ENCODE peak calls at places on chromosomes 12 and 14, in ten cellular contexts. L, Y, K, I, M, Z, H, O, Q and E are unnamed samples.

GRCh38 chr14:75566752-75567151 is 11.7 kb upstream of the FLVCR2 start:
- DNase-seq in O (no peak), I (no peak), K (no peak), Y (no peak), Q (no peak), Z (no peak), M (no peak), H (no peak), L (no peak), E (no peak)

GRCh38 chr12:13744566-13744965 is 236.8 kb downstream of the GRIN2B start:
- DNase-seq in Z (no peak), Q (no peak), H (no peak), L (no peak), M (no peak), O (no peak), Y (no peak), I (no peak), K (no peak), E (no peak)

GRCh38 chr12:120367924-120368788 is 808 bp downstream of the MSI1 start:
- DNase-seq in O (no peak), M (no peak), L (no peak), H (no peak), I (no peak), Y (no peak), Z (peak), Q (no peak), K (peak), E (no peak)

GRCh38 chr12:3145036-3145435 is 67.9 kb downstream of the TSPAN9 start:
- DNase-seq in O (no peak), K (no peak), Z (no peak), H (no peak), M (no peak), I (no peak), L (no peak), Q (no peak), Y (no peak), E (no peak)

GRCh38 chr14:102530828-102531478 is 21.4 kb upstream of the ANKRD9 start:
- DNase-seq in Q (no peak), H (no peak), Z (no peak), I (no peak), O (no peak), Y (no peak), K (no peak), M (peak), L (no peak), E (no peak)

GRCh38 chr14:100612879-100613455 is 25.8 kb upstream of the BEGAIN start:
- DNase-seq in I (no peak), K (no peak), M (no peak), Z (no peak), Q (no peak), H (no peak), Y (no peak), O (no peak), L (no peak), E (no peak)

GRCh38 chr12:53696285-53696654 is 20.4 kb upstream of the ATP5MC2 start:
- DNase-seq in Z (no peak), K (peak), Y (peak), L (peak), M (peak), Q (peak), H (peak), O (no peak), I (no peak), E (peak)

GRCh38 chr14:22646570-22647254 is 2.6 kb upstream of the OR6J1 start:
- DNase-seq in M (no peak), I (no peak), Z (no peak), O (no peak), L (peak), K (peak), Y (peak), Q (peak), H (no peak), E (no peak)

GRCh38 chr14:54788701-54789100 is 113.9 kb downstream of the GCH1 start:
- DNase-seq in I (no peak), Q (no peak), K (no peak), H (no peak), L (no peak), O (no peak), Y (no peak), M (no peak), Z (no peak), E (no peak)

GRCh38 chr12:53652366-53652765 is 23.5 kb downstream of the ATP5MC2 start:
- DNase-seq in H (no peak), M (no peak), I (no peak), Q (peak), L (peak), O (no peak), Z (no peak), Y (peak), K (no peak), E (no peak)

GRCh38 chr14:89921896-89922548 is 32.5 kb downstream of the EFCAB11 start:
- DNase-seq in Y (peak), M (no peak), O (no peak), H (no peak), L (peak), Z (no peak), K (peak), Q (peak), I (no peak), E (no peak)

GRCh38 chr14:57835751-57836150 is 30.1 kb downstream of the SLC35F4 start:
- DNase-seq in Q (peak), I (no peak), M (no peak), H (no peak), Y (no peak), O (no peak), K (no peak), L (no peak), Z (no peak), E (no peak)

GRCh38 chr12:64145226-64145625 is 76.9 kb downstream of the KICS2 start:
- DNase-seq in H (no peak), I (no peak), Q (no peak), Z (no peak), M (no peak), O (no peak), K (no peak), L (no peak), Y (no peak), E (no peak)

GRCh38 chr14:48970995-48971394 is 615.2 kb downstream of the RPS29 start:
- DNase-seq in M (no peak), Y (no peak), Q (peak), K (no peak), I (no peak), H (no peak), Z (no peak), O (no peak), L (no peak), E (no peak)

GRCh38 chr12:100185361-100185894 is 15.2 kb upstream of the ACTR6 start:
- DNase-seq in I (no peak), O (no peak), Q (no peak), L (no peak), M (peak), Z (peak), K (no peak), Y (no peak), H (no peak), E (no peak)

GRCh38 chr12:116739381-116739887 is 1.3 kb downstream of the RNFT2 start:
- DNase-seq in I (no peak), O (no peak), Y (no peak), Z (no peak), L (no peak), Q (no peak), H (no peak), M (no peak), K (no peak), E (no peak)

GRCh38 chr14:65414961-65415589 is 2.5 kb downstream of the FUT8 start:
- DNase-seq in H (no peak), Q (peak), L (peak), Z (peak), K (peak), Y (peak), O (no peak), M (peak), I (no peak), E (peak)

GRCh38 chr12:122395319-122395718 is 27.1 kb downstream of the CLIP1 start:
- DNase-seq in M (no peak), K (peak), Q (peak), O (no peak), Z (no peak), H (no peak), Y (peak), I (no peak), L (peak), E (no peak)

GRCh38 chr12:52266514-52266913 is 7.9 kb upstream of the KRT86 start:
- DNase-seq in Q (no peak), Z (no peak), Y (no peak), M (no peak), O (no peak), H (no peak), K (no peak), L (no peak), I (no peak), E (no peak)

GRCh38 chr14:103217538-103217937 is 94.3 kb downstream of the TNFAIP2 start:
- DNase-seq in Z (no peak), O (no peak), Q (no peak), M (no peak), I (no peak), L (no peak), K (no peak), Y (no peak), H (no peak), E (no peak)

GRCh38 chr12:12562016-12562483 is 613 bp downstream of the DUSP16 start:
- DNase-seq in Z (peak), M (peak), L (peak), H (no peak), Q (peak), K (no peak), I (peak), O (peak), Y (no peak), E (peak)

GRCh38 chr12:131636266-131636665 is 74.6 kb upstream of the SFSWAP start:
- DNase-seq in L (no peak), M (no peak), H (no peak), O (no peak), Q (no peak), I (no peak), K (no peak), Y (no peak), Z (no peak), E (no peak)

GRCh38 chr12:129049917-129050316 is 196.6 kb downstream of the GLT1D1 start:
- DNase-seq in I (no peak), Y (no peak), Z (no peak), O (no peak), H (no peak), K (no peak), L (peak), M (peak), Q (no peak), E (no peak)

GRCh38 chr12:52506858-52507715 is 13.1 kb downstream of the KRT5 start:
- DNase-seq in K (peak), Q (peak), I (no peak), Z (no peak), H (no peak), M (peak), Y (peak), L (peak), O (no peak), E (no peak)

GRCh38 chr12:4121506-4122020 is 152.0 kb upstream of the CCND2 start:
- DNase-seq in H (no peak), Y (no peak), Q (no peak), Z (no peak), L (no peak), O (no peak), M (no peak), I (no peak), K (no peak), E (no peak)

GRCh38 chr12:53380797-53381738 is 1.1 kb downstream of the SP1 start:
- DNase-seq in Q (peak), Z (peak), O (no peak), I (peak), K (peak), M (no peak), Y (peak), H (no peak), L (peak), E (no peak)

GRCh38 chr12:46921048-46921753 is 95.4 kb upstream of the SLC38A4 start:
- DNase-seq in Z (no peak), H (no peak), L (peak), Q (peak), M (no peak), I (no peak), Y (peak), K (peak), O (no peak), E (no peak)

GRCh38 chr14:63266106-63266505 is 52.6 kb downstream of the GPHB5 start:
- DNase-seq in M (no peak), H (no peak), I (no peak), O (no peak), Q (no peak), Y (no peak), Z (no peak), K (no peak), L (peak), E (no peak)

GRCh38 chr12:45349911-45350310 is 134.0 kb downstream of the ANO6 start:
- DNase-seq in K (peak), M (no peak), O (no peak), Y (no peak), H (no peak), Q (peak), L (peak), I (no peak), Z (no peak), E (no peak)

GRCh38 chr12:65123435-65124063 is 2.4 kb upstream of the WIF1 start:
- DNase-seq in H (no peak), I (no peak), Y (peak), Q (peak), K (peak), M (peak), L (peak), O (peak), Z (peak), E (peak)

DNA sequence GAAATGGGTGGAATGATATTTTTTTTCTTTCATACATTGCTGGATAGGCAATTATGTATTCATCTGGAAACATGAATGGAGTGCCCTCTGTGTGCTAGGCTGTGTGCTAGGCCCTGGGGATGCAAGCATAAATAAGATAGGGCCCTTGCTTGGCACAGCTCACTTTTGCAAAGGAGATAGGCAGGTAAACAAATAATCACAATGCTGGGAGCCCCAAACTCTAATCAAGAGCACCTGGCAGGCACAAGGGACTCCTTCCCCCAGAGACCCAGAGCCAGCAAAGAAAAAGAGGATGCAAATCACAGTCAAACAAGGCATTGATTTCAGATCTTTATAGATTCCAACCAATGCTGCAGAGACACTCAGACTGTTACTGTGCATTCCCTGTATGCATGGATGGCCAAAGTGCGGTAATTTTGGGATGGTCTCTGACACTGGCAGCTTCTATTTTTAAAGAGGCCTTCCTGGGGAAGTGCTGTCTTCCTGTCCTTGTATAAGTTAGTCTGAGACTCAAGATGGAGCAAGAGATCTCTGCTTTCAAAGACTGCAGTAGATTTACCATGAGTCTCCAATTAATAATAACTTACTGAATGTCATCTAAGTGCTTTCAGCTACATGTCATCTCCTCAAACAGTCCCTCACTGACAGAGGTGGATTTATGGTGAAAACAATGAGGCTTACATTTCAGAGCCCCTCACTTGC is 45.1 kb upstream of the CPM start:
- DNase-seq in L (no peak), M (no peak), H (no peak), Z (no peak), Y (no peak), K (no peak), Q (peak), O (no peak), I (no peak), E (no peak)
- TF ChIP-seq CTCF in L (no peak), M (no peak), H (no peak), Z (no peak), Y (no peak), K (no peak), Q (no peak), O (no peak), I (no peak), E (no peak)

GRCh38 chr14:35534130-35534883 is at the start of gene INSM2:
- DNase-seq in H (no peak), M (peak), Y (no peak), Z (peak), O (no peak), I (peak), Q (peak), L (peak), K (no peak), E (peak)
- TF ChIP-seq CTCF in H (no peak), M (peak), Y (peak), Z (no peak), O (peak), I (no peak), Q (no peak), L (no peak), K (no peak), E (no peak)

GRCh38 chr14:92325835-92326234 is 2.9 kb downstream of the SLC24A4 start:
- DNase-seq in K (no peak), H (no peak), Y (no peak), Q (no peak), I (no peak), M (no peak), L (peak), Z (no peak), O (no peak), E (no peak)
- TF ChIP-seq CTCF in K (no peak), H (no peak), Y (peak), Q (peak), I (no peak), M (peak), L (peak), Z (no peak), O (no peak), E (no peak)

GRCh38 chr14:91352696-91353692 is 64.6 kb downstream of the CCDC88C start:
- DNase-seq in K (no peak), Y (no peak), M (no peak), I (no peak), O (no peak), H (no peak), Z (no peak), Q (no peak), L (no peak), E (no peak)

GRCh38 chr14:91354221-91354916 is 63.3 kb downstream of the CCDC88C start:
- DNase-seq in H (no peak), M (no peak), L (no peak), O (no peak), Q (peak), K (peak), I (no peak), Z (peak), Y (peak), E (no peak)

GRCh38 chr14:91357272-91357671 is 60.3 kb downstream of the CCDC88C start:
- DNase-seq in L (no peak), H (no peak), Z (no peak), O (no peak), M (no peak), Q (no peak), Y (no peak), I (no peak), K (no peak), E (no peak)

GRCh38 chr14:91356218-91356763 is 61.3 kb downstream of the CCDC88C start:
- DNase-seq in Z (peak), Q (no peak), I (no peak), H (no peak), K (no peak), M (peak), L (no peak), Y (no peak), O (no peak), E (no peak)

GRCh38 chr14:91354979-91355685 is 62.5 kb downstream of the CCDC88C start:
- DNase-seq in H (no peak), Z (peak), M (peak), Y (no peak), K (no peak), O (no peak), L (no peak), Q (no peak), I (no peak), E (peak)
- TF ChIP-seq CTCF in H (no peak), Z (peak), M (peak), Y (peak), K (no peak), O (peak), L (peak), Q (peak), I (peak), E (peak)

DNA sequence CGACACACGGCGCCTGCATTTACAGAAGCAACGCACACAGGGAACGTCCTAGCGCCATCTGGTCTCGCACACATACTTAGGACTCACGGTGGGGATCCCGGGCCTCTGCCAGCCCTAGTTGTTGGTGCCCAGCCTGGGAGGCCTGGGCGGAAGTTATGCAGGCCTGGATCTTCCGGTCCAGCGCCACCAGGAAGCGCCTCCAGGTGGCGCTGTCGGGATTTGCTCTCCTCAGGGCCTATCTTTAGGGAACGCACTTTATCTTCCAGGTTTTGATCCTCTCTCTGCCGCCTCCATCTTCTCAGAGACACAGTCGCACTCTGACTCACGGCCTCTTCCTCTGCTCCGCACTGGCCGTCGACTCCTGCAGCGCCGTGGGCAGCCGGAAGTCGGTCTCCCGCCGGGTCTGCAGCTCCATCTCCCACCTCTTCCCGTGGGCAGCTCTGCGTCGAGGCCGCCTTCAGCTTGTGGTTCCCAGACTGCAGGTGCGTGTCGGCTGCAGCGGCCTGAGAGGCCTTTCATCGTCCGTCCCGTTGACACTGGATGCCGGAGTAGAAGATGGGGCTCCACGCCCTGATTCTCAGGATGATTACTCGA is 760.4 kb downstream of the TMEM121 start:
- DNase-seq in M (peak), K (no peak), H (no peak), Q (no peak), I (no peak), Y (no peak), Z (peak), O (peak), L (no peak), E (peak)
- TF ChIP-seq CTCF in M (peak), K (no peak), H (no peak), Q (no peak), I (peak), Y (no peak), Z (peak), O (peak), L (no peak), E (peak)